ENCODE peak calls at places on chromosomes 6 and 20, in eight cellular contexts. Q, X, K, A, Z, L, H and O are unnamed samples.

GRCh38 chr6:137160763-137161162 is 12.7 kb downstream of the IL22RA2 start:
- DNase-seq in A (no peak), H (no peak), Q (no peak), L (peak), K (peak), X (no peak), Z (no peak), O (no peak)

GRCh38 chr6:20266851-20267608 is 54.8 kb upstream of the MBOAT1 start:
- DNase-seq in X (no peak), Z (no peak), K (no peak), Q (no peak), H (no peak), A (no peak), L (no peak), O (no peak)

GRCh38 chr20:62588458-62589149 is 53.7 kb upstream of the SLCO4A1 start:
- DNase-seq in H (no peak), A (no peak), Z (no peak), Q (no peak), X (no peak), K (no peak), L (no peak), O (no peak)

GRCh38 chr6:157449610-157450009 is 68.6 kb downstream of the ZDHHC14 start:
- DNase-seq in H (no peak), Z (no peak), Q (no peak), K (peak), A (no peak), X (no peak), L (no peak), O (no peak)

GRCh38 chr6:1901556-1901955 is 291.8 kb downstream of the FOXC1 start:
- DNase-seq in X (no peak), Z (no peak), A (no peak), Q (no peak), H (no peak), L (peak), K (peak), O (no peak)

GRCh38 chr6:4703367-4703766 is 72.8 kb upstream of the CDYL start:
- DNase-seq in L (no peak), H (no peak), A (no peak), X (no peak), Z (no peak), Q (no peak), K (no peak), O (no peak)

GRCh38 chr6:79762370-79762769 is 131.2 kb downstream of the SH3BGRL2 start:
- DNase-seq in X (peak), H (no peak), K (peak), Z (peak), Q (no peak), L (no peak), A (no peak), O (no peak)

GRCh38 chr6:147507162-147508072 is 1.1 kb upstream of the SAMD5 start:
- DNase-seq in A (peak), H (peak), L (peak), Q (peak), K (peak), X (peak), Z (no peak), O (peak)

GRCh38 chr20:35731862-35732643 is 10.0 kb downstream of the RBM39 start:
- DNase-seq in K (no peak), Z (no peak), L (no peak), H (no peak), Q (no peak), X (no peak), A (no peak), O (no peak)

GRCh38 chr6:139925894-139926641 is 551.6 kb upstream of the CITED2 start:
- DNase-seq in Q (no peak), Z (no peak), A (no peak), X (no peak), L (peak), K (peak), H (no peak), O (peak)

GRCh38 chr6:40950986-40951730 is 87.9 kb downstream of the UNC5CL start:
- DNase-seq in X (no peak), Z (peak), Q (no peak), A (no peak), L (peak), H (no peak), K (peak), O (no peak)